ENCODE peak calls at places on chromosomes 13 and 19, in six cellular contexts. Q, F, N, I, W and K are unnamed samples.

GRCh38 chr13:98910501-98910951 is 67.3 kb downstream of the DOCK9 start:
- DNase-seq in Q (no peak), F (peak), N (no peak), I (peak), W (peak), K (peak)

GRCh38 chr13:20125129-20125782 is 35.6 kb downstream of the GJA3 start:
- DNase-seq in Q (no peak), F (no peak), N (no peak), I (peak), W (peak), K (no peak)

GRCh38 chr13:63636231-63636993 is 2220.8 kb upstream of the PCDH20 start:
- DNase-seq in Q (no peak), F (no peak), N (no peak), I (no peak), W (no peak), K (no peak)

GRCh38 chr13:110521946-110522345 is 39.6 kb downstream of the RAB20 start:
- DNase-seq in Q (no peak), F (no peak), N (no peak), I (no peak), W (no peak), K (no peak)

GRCh38 chr13:48858523-48858922 is 117.2 kb upstream of the FNDC3A start:
- DNase-seq in Q (no peak), F (no peak), N (no peak), I (no peak), W (no peak), K (no peak)

GRCh38 chr19:15454371-15454800 is 4.6 kb upstream of the WIZ start:
- DNase-seq in Q (no peak), F (no peak), N (peak), I (no peak), W (peak), K (no peak)

GRCh38 chr19:41799444-41800000 is 3.1 kb downstream of the CEACAM3 start:
- DNase-seq in Q (no peak), F (no peak), N (no peak), I (no peak), W (no peak), K (no peak)

GRCh38 chr19:29837448-29837961 is 25.7 kb downstream of the CCNE1 start:
- DNase-seq in Q (no peak), F (peak), N (peak), I (no peak), W (no peak), K (no peak)

GRCh38 chr13:30212256-30212655 is 95.1 kb downstream of the KATNAL1 start:
- DNase-seq in Q (no peak), F (no peak), N (no peak), I (no peak), W (no peak), K (no peak)

GRCh38 chr13:39185326-39185725 is 147.1 kb downstream of the NHLRC3 start:
- DNase-seq in Q (no peak), F (no peak), N (no peak), I (no peak), W (no peak), K (no peak)